ENCODE peak calls at places on chromosomes 11 and 22, in eight cellular contexts. W is heart left ventricle, H is GM12891, G is transverse colon, U is K562, L is H1, O is IMR-90, E is stomach. B is an unnamed sample.

GRCh38 chr11:33452806-33453205 is 195.6 kb downstream of the HIPK3 start:
- DNase-seq in W (no peak), H (no peak), G (no peak), U (no peak), L (no peak), O (peak), E (no peak), B (peak)

GRCh38 chr11:57416436-57416835 is 10.5 kb downstream of the SLC43A3 start:
- DNase-seq in W (no peak), H (no peak), G (no peak), U (no peak), L (no peak), O (no peak), E (no peak), B (no peak)

GRCh38 chr22:50314455-50315288 is 7.2 kb upstream of the PLXNB2 start:
- DNase-seq in W (no peak), H (peak), G (peak), U (peak), L (no peak), O (no peak), E (peak), B (no peak)

GRCh38 chr22:36763576-36763975 is 12.3 kb downstream of the IFT27 start:
- DNase-seq in W (no peak), H (no peak), G (no peak), U (no peak), L (no peak), O (no peak), E (peak), B (no peak)

GRCh38 chr11:103529217-103529684 is 420.0 kb downstream of the DYNC2H1 start:
- DNase-seq in W (no peak), H (no peak), G (no peak), U (no peak), L (no peak), O (peak), E (no peak), B (peak)

GRCh38 chr11:77106321-77106720 is 3.7 kb downstream of the OMP start:
- DNase-seq in W (no peak), H (no peak), G (peak), U (no peak), L (no peak), O (no peak), E (no peak), B (peak)

GRCh38 chr22:44131989-44132685 is 48.6 kb upstream of the PARVG start:
- DNase-seq in W (no peak), H (no peak), G (no peak), U (no peak), L (no peak), O (no peak), E (no peak), B (no peak)

GRCh38 chr22:44449683-44450425 is 48.2 kb downstream of the RTL6 start:
- DNase-seq in W (no peak), H (no peak), G (no peak), U (no peak), L (no peak), O (no peak), E (peak), B (no peak)

GRCh38 chr11:126185200-126186030 is 26.0 kb downstream of the RPUSD4 start:
- DNase-seq in W (no peak), H (no peak), G (no peak), U (no peak), L (no peak), O (no peak), E (no peak), B (no peak)

GRCh38 chr22:50600967-50601668 is 525 bp downstream of the MAPK8IP2 start:
- DNase-seq in W (no peak), H (no peak), G (no peak), U (no peak), L (no peak), O (no peak), E (no peak), B (no peak)

GRCh38 chr22:45238431-45239377 is 2.0 kb downstream of the KIAA0930 start:
- DNase-seq in W (peak), H (no peak), G (no peak), U (no peak), L (no peak), O (no peak), E (no peak), B (no peak)

GRCh38 chr22:19527861-19528417 is 3.7 kb upstream of the CLDN5 start:
- DNase-seq in W (no peak), H (no peak), G (no peak), U (no peak), L (no peak), O (peak), E (no peak), B (peak)

GRCh38 chr11:120547871-120548681 is 36.5 kb downstream of the GRIK4 start:
- DNase-seq in W (peak), H (no peak), G (peak), U (no peak), L (no peak), O (peak), E (peak), B (peak)

GRCh38 chr22:41936894-41937169 is 10.1 kb downstream of the CENPM start:
- DNase-seq in W (no peak), H (no peak), G (no peak), U (no peak), L (no peak), O (no peak), E (no peak), B (no peak)

GRCh38 chr22:20181194-20181931 is 30.5 kb upstream of the CCDC188 start:
- DNase-seq in W (no peak), H (no peak), G (no peak), U (no peak), L (no peak), O (no peak), E (no peak), B (no peak)

GRCh38 chr22:23036684-23037428 is 33.5 kb upstream of the GNAZ start:
- DNase-seq in W (no peak), H (no peak), G (no peak), U (no peak), L (no peak), O (peak), E (no peak), B (peak)

GRCh38 chr11:32072872-32073661 is 17.8 kb upstream of the RCN1 start:
- DNase-seq in W (no peak), H (no peak), G (no peak), U (no peak), L (no peak), O (no peak), E (no peak), B (no peak)

GRCh38 chr11:114989536-114989935 is 311.2 kb downstream of the NXPE2 start:
- DNase-seq in W (no peak), H (no peak), G (no peak), U (no peak), L (no peak), O (no peak), E (no peak), B (no peak)

GRCh38 chr11:11230802-11231562 is 122.1 kb downstream of the CSNK2A3 start:
- DNase-seq in W (no peak), H (peak), G (no peak), U (peak), L (no peak), O (no peak), E (no peak), B (peak)

GRCh38 chr11:1082346-1082727 is 7.7 kb downstream of the MUC2 start:
- DNase-seq in W (peak), H (no peak), G (no peak), U (no peak), L (no peak), O (no peak), E (no peak), B (no peak)

GRCh38 chr22:50186789-50187523 is 1.2 kb downstream of the TRABD start:
- DNase-seq in W (no peak), H (no peak), G (peak), U (peak), L (no peak), O (peak), E (peak), B (no peak)

GRCh38 chr11:45102810-45103621 is 43.4 kb upstream of the PRDM11 start:
- DNase-seq in W (peak), H (peak), G (peak), U (peak), L (no peak), O (peak), E (peak), B (peak)

GRCh38 chr11:35292290-35292689 is 127.1 kb downstream of the SLC1A2 start:
- DNase-seq in W (no peak), H (no peak), G (no peak), U (no peak), L (no peak), O (no peak), E (no peak), B (no peak)

GRCh38 chr11:76153609-76153949 is 52.7 kb downstream of the WNT11 start:
- DNase-seq in W (peak), H (no peak), G (no peak), U (no peak), L (no peak), O (peak), E (no peak), B (peak)

GRCh38 chr22:28246392-28246791 is 327.3 kb upstream of the PITPNB start:
- DNase-seq in W (no peak), H (no peak), G (no peak), U (no peak), L (no peak), O (peak), E (no peak), B (no peak)

GRCh38 chr11:12270817-12271216 is 106.6 kb upstream of the PARVA start:
- DNase-seq in W (no peak), H (no peak), G (no peak), U (no peak), L (no peak), O (no peak), E (no peak), B (no peak)

GRCh38 chr11:37916331-37916730 is 1318.3 kb upstream of the RAG2 start:
- DNase-seq in W (no peak), H (no peak), G (no peak), U (no peak), L (no peak), O (no peak), E (no peak), B (no peak)

GRCh38 chr11:1232328-1233321 is 9.8 kb downstream of the MUC5B start:
- DNase-seq in W (peak), H (no peak), G (peak), U (no peak), L (no peak), O (no peak), E (no peak), B (no peak)

GRCh38 chr11:34585870-34586654 is 34.8 kb upstream of the EHF start:
- DNase-seq in W (no peak), H (no peak), G (no peak), U (peak), L (no peak), O (peak), E (no peak), B (peak)

GRCh38 chr11:18748766-18749375 is 22.9 kb upstream of the IGSF22 start:
- DNase-seq in W (no peak), H (no peak), G (no peak), U (no peak), L (no peak), O (peak), E (no peak), B (peak)

DNA sequence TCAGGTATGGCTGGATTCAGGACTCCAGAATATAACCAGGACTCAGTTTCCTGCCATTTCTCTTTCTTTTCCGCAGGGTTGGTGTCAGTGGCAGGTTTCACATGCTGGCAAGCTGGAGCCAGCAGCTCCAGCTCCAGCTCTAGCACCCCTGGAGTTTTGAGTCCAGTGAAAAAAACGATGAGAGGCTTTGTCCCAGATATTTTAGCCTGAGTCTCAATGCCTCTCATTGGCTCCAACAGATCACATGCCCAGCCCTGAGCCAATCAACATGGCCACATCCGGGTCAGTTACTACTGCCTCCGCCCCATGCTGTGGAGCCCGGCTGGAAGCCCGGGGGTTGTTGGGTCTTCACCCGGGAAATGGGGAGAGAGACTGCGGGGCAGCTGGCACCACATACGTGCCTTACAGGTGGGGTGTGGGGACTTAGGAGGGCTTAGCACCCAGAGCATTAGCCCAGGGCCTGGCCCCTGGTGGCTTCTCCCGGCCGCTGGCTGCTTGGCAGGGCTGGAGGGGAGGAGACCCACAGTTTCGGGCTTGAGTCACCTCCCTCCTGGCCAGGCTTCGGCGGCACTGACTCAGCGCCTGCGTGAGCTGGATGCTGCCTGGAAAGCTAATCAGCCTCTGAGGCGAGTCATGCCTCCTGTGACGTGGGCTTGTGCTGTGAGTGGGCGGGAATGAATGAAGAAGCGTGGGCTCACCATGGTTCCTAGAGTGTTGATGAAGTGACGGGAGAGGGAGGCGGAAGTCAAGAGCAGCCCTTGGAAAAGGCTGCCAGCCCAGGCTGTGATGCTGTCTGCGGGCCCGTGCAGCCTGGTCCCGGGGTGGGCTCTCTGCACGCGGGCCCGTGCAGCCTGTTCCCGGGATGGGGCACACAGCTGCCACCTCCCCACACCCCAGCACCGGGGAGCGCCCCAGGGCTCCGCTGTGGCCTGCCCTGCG is 15.3 kb upstream of the MRTFA start:
- DNase-seq in W (peak), H (peak), G (peak), U (peak), L (peak), O (peak), E (peak), B (peak)
- TF ChIP-seq POLR2A in W (peak), H (peak), G (peak), U (peak), L (no peak), O (peak), E (peak), B (no peak)

DNA sequence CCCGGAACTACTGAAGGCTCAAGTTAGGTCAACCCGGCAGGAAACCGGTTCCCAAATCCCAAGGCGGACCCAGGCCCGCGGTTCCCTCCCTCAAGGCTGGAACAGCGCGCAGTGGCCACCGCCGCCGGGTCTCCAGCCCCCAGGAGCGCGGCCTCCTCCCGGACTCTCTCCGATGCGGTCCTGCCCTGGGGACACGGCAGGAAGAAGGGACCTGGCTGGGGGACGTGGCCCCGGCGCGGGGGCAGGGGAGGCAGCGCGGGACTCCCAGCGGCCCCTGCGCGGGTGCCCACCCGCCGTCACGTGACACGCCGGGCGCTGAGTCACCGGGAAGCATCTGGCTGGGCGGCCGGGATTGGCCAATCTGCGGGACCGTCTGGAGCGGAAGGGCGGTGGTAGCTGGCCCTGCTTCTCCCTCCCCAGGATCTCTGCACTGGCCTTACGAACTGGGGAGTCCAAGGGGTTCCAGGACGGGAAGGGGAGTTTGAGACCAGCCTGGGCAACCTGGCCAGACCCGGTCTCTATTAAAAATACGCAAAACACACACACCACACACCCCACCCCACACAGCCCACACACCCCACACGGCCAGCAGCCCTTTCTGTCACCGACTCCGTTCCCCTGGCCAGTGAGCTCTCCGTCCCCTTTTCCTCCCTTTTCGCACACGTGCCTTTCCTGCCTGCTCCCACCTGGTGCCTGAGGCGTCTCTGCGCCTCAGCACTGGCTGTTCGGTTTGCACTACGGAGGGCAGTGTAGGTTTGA is 21.4 kb upstream of the MALAT1 start:
- DNase-seq in W (peak), H (peak), G (peak), U (peak), L (no peak), O (peak), E (peak), B (peak)
- TF ChIP-seq POLR2A in W (peak), H (peak), G (peak), U (peak), L (peak), O (peak), E (peak), B (peak)

GRCh38 chr11:72222907-72223614 is 1.5 kb upstream of the INPPL1 start:
- DNase-seq in W (peak), H (peak), G (peak), U (peak), L (peak), O (peak), E (peak), B (peak)
- TF ChIP-seq POLR2A in W (peak), H (no peak), G (peak), U (peak), L (no peak), O (no peak), E (no peak), B (peak)

GRCh38 chr11:2376751-2377451 is at the start of gene CD81:
- DNase-seq in W (no peak), H (peak), G (no peak), U (peak), L (no peak), O (peak), E (peak), B (peak)
- TF ChIP-seq POLR2A in W (peak), H (peak), G (no peak), U (no peak), L (no peak), O (peak), E (no peak), B (peak)

B was measured in H54.